ENCODE peak calls at places on chromosomes 2 and 18, in four cellular contexts. One of them, this sample, is unnamed.

GRCh38 chr2:204545861-204546773 is 842 bp downstream of the PARD3B start:
- DNase-seq in stimulated activated CD8-positive, alpha-beta memory T cell treated with anti-CD3 and anti-CD28 coated beads, Interleukin-15, amount 100 ng/mL, for 4 hours: no peak
- DNase-seq in stimulated activated CD4-positive, alpha-beta T cell treated with anti-CD3 and anti-CD28 coated beads, Interleukin-4, amount 100 ng/mL, for 1 hour: peak; percentile 6
- DNase-seq in heart left ventricle: peak; percentile 7
- DNase-seq in this sample: no peak

GRCh38 chr18:44592639-44593038 is 88.0 kb upstream of the SETBP1 start:
- DNase-seq in stimulated activated CD8-positive, alpha-beta memory T cell treated with anti-CD3 and anti-CD28 coated beads, Interleukin-15, amount 100 ng/mL, for 4 hours: no peak
- DNase-seq in stimulated activated CD4-positive, alpha-beta T cell treated with anti-CD3 and anti-CD28 coated beads, Interleukin-4, amount 100 ng/mL, for 1 hour: no peak
- DNase-seq in heart left ventricle: no peak
- DNase-seq in this sample: no peak

GRCh38 chr2:120758181-120759048 is 22.7 kb downstream of the GLI2 start:
- DNase-seq in stimulated activated CD8-positive, alpha-beta memory T cell treated with anti-CD3 and anti-CD28 coated beads, Interleukin-15, amount 100 ng/mL, for 4 hours: no peak
- DNase-seq in stimulated activated CD4-positive, alpha-beta T cell treated with anti-CD3 and anti-CD28 coated beads, Interleukin-4, amount 100 ng/mL, for 1 hour: no peak
- DNase-seq in heart left ventricle: peak; percentile 69
- DNase-seq in this sample: no peak

GRCh38 chr2:234980476-234981187 is 28.8 kb downstream of the SH3BP4 start:
- DNase-seq in stimulated activated CD8-positive, alpha-beta memory T cell treated with anti-CD3 and anti-CD28 coated beads, Interleukin-15, amount 100 ng/mL, for 4 hours: no peak
- DNase-seq in stimulated activated CD4-positive, alpha-beta T cell treated with anti-CD3 and anti-CD28 coated beads, Interleukin-4, amount 100 ng/mL, for 1 hour: no peak
- DNase-seq in heart left ventricle: no peak
- DNase-seq in this sample: no peak

GRCh38 chr2:70647873-70648481 is 94.4 kb upstream of the TGFA start:
- DNase-seq in stimulated activated CD8-positive, alpha-beta memory T cell treated with anti-CD3 and anti-CD28 coated beads, Interleukin-15, amount 100 ng/mL, for 4 hours: peak; percentile 22
- DNase-seq in stimulated activated CD4-positive, alpha-beta T cell treated with anti-CD3 and anti-CD28 coated beads, Interleukin-4, amount 100 ng/mL, for 1 hour: peak; percentile 74
- DNase-seq in heart left ventricle: peak; percentile 31
- DNase-seq in this sample: peak; percentile 50

GRCh38 chr2:182915369-182916326 is 49.2 kb upstream of the FRZB start:
- DNase-seq in stimulated activated CD8-positive, alpha-beta memory T cell treated with anti-CD3 and anti-CD28 coated beads, Interleukin-15, amount 100 ng/mL, for 4 hours: no peak
- DNase-seq in stimulated activated CD4-positive, alpha-beta T cell treated with anti-CD3 and anti-CD28 coated beads, Interleukin-4, amount 100 ng/mL, for 1 hour: no peak
- DNase-seq in heart left ventricle: no peak
- DNase-seq in this sample: peak; percentile 69

GRCh38 chr2:134407154-134407890 is 153.4 kb downstream of the MGAT5 start:
- DNase-seq in stimulated activated CD8-positive, alpha-beta memory T cell treated with anti-CD3 and anti-CD28 coated beads, Interleukin-15, amount 100 ng/mL, for 4 hours: no peak
- DNase-seq in stimulated activated CD4-positive, alpha-beta T cell treated with anti-CD3 and anti-CD28 coated beads, Interleukin-4, amount 100 ng/mL, for 1 hour: no peak
- DNase-seq in heart left ventricle: no peak
- DNase-seq in this sample: no peak

GRCh38 chr18:73908323-73908722 is 239.3 kb downstream of the FBXO15 start:
- DNase-seq in stimulated activated CD8-positive, alpha-beta memory T cell treated with anti-CD3 and anti-CD28 coated beads, Interleukin-15, amount 100 ng/mL, for 4 hours: no peak
- DNase-seq in stimulated activated CD4-positive, alpha-beta T cell treated with anti-CD3 and anti-CD28 coated beads, Interleukin-4, amount 100 ng/mL, for 1 hour: no peak
- DNase-seq in heart left ventricle: no peak
- DNase-seq in this sample: no peak

GRCh38 chr2:66775730-66776422 is 341.0 kb downstream of the MEIS1 start:
- DNase-seq in stimulated activated CD8-positive, alpha-beta memory T cell treated with anti-CD3 and anti-CD28 coated beads, Interleukin-15, amount 100 ng/mL, for 4 hours: no peak
- DNase-seq in stimulated activated CD4-positive, alpha-beta T cell treated with anti-CD3 and anti-CD28 coated beads, Interleukin-4, amount 100 ng/mL, for 1 hour: no peak
- DNase-seq in heart left ventricle: no peak
- DNase-seq in this sample: no peak

GRCh38 chr2:38279201-38279600 is 97.9 kb downstream of the ATL2 start:
- DNase-seq in stimulated activated CD8-positive, alpha-beta memory T cell treated with anti-CD3 and anti-CD28 coated beads, Interleukin-15, amount 100 ng/mL, for 4 hours: no peak
- DNase-seq in stimulated activated CD4-positive, alpha-beta T cell treated with anti-CD3 and anti-CD28 coated beads, Interleukin-4, amount 100 ng/mL, for 1 hour: no peak
- DNase-seq in heart left ventricle: no peak
- DNase-seq in this sample: no peak

GRCh38 chr2:174772492-174772801 is 8.2 kb upstream of the CHRNA1 start:
- DNase-seq in stimulated activated CD8-positive, alpha-beta memory T cell treated with anti-CD3 and anti-CD28 coated beads, Interleukin-15, amount 100 ng/mL, for 4 hours: no peak
- DNase-seq in stimulated activated CD4-positive, alpha-beta T cell treated with anti-CD3 and anti-CD28 coated beads, Interleukin-4, amount 100 ng/mL, for 1 hour: no peak
- DNase-seq in heart left ventricle: no peak
- DNase-seq in this sample: no peak

GRCh38 chr2:227545990-227546389 is 52.7 kb upstream of the SCYGR2 start:
- DNase-seq in stimulated activated CD8-positive, alpha-beta memory T cell treated with anti-CD3 and anti-CD28 coated beads, Interleukin-15, amount 100 ng/mL, for 4 hours: no peak
- DNase-seq in stimulated activated CD4-positive, alpha-beta T cell treated with anti-CD3 and anti-CD28 coated beads, Interleukin-4, amount 100 ng/mL, for 1 hour: peak; percentile 18
- DNase-seq in heart left ventricle: no peak
- DNase-seq in this sample: no peak

GRCh38 chr2:129794517-129794916 is 184.9 kb upstream of the RAB6C start:
- DNase-seq in stimulated activated CD8-positive, alpha-beta memory T cell treated with anti-CD3 and anti-CD28 coated beads, Interleukin-15, amount 100 ng/mL, for 4 hours: no peak
- DNase-seq in stimulated activated CD4-positive, alpha-beta T cell treated with anti-CD3 and anti-CD28 coated beads, Interleukin-4, amount 100 ng/mL, for 1 hour: no peak
- DNase-seq in heart left ventricle: no peak
- DNase-seq in this sample: no peak